ENCODE peak calls at places on chromosomes 3 and 15, in five cellular contexts. Y is sciatic nerve; S is stimulated activated CD8-positive, alpha-beta memory T cell treated with anti-CD3 and anti-CD28 coated beads, Interleukin-4, amount 100 ng/mL, for 4 hours; K is hypothalamus; F is activated CD4-positive, alpha-beta T cell treated with anti-CD3 and anti-CD28 coated beads for 36 hours. M is an unnamed sample.
A peak's percentile ranks its signal among the peaks of the same experiment; 100 is the strongest.

GRCh38 chr15:78034495-78035191 is 42.9 kb downstream of the TBC1D2B start:
- DNase-seq in Y (no peak), S (peak; percentile 54), K (no peak), F (peak; percentile 95), M (no peak)

GRCh38 chr15:60408438-60409105 is 10.8 kb upstream of the ANXA2 start:
- DNase-seq in Y (no peak), S (no peak), K (no peak), F (no peak), M (no peak)

GRCh38 chr3:88984832-88985231 is 122.6 kb upstream of the EPHA3 start:
- DNase-seq in Y (no peak), S (no peak), K (no peak), F (no peak), M (no peak)

GRCh38 chr3:49124203-49124602 is 3.6 kb upstream of the USP19 start:
- DNase-seq in Y (no peak), S (no peak), K (no peak), F (no peak), M (no peak)

GRCh38 chr3:30628931-30629590 is 22.7 kb downstream of the TGFBR2 start:
- DNase-seq in Y (no peak), S (no peak), K (no peak), F (no peak), M (no peak)

GRCh38 chr3:123161167-123161566 is 40.6 kb upstream of the SEC22A start:
- DNase-seq in Y (no peak), S (no peak), K (no peak), F (no peak), M (no peak)

GRCh38 chr3:50275160-50275995 is 3.5 kb upstream of the LSMEM2 start:
- DNase-seq in Y (no peak), S (no peak), K (no peak), F (no peak), M (no peak)

GRCh38 chr3:15964605-15965061 is 166.9 kb upstream of the ANKRD28 start:
- DNase-seq in Y (no peak), S (no peak), K (no peak), F (no peak), M (no peak)

GRCh38 chr3:65173841-65174240 is 486.0 kb upstream of the ADAMTS9 start:
- DNase-seq in Y (no peak), S (no peak), K (no peak), F (no peak), M (no peak)

GRCh38 chr3:36418296-36418695 is 38.0 kb downstream of the STAC start:
- DNase-seq in Y (no peak), S (no peak), K (no peak), F (no peak), M (no peak)

M was measured in ascending aorta.